ENCODE peak calls at places on chromosome 7, in nine cellular contexts. B, M, H, F, Q, C, I, P and J are unnamed samples. For H3K9me2 and H3K36me3, the result is how much of the 10 kb centered on the place peaks cover.

GRCh38 chr7:4868493-4868892 is 6.7 kb upstream of the PAPOLB start:
- DNase-seq in B (no peak), M (no peak), H (no peak), F (no peak), Q (no peak), C (no peak), I (no peak), P (no peak), J (no peak)

GRCh38 chr7:110130669-110131068 is 960.3 kb upstream of the LRRN3 start:
- DNase-seq in B (no peak), M (no peak), H (no peak), F (no peak), Q (peak), C (no peak), I (no peak), P (no peak), J (no peak)

GRCh38 chr7:112036071-112036470 is 170.1 kb downstream of the DOCK4 start:
- DNase-seq in B (no peak), M (peak), H (no peak), F (no peak), Q (no peak), C (no peak), I (no peak), P (no peak), J (no peak)

GRCh38 chr7:6178273-6179029 is 94.0 kb downstream of the CYTH3 start:
- DNase-seq in B (no peak), M (no peak), H (no peak), F (no peak), Q (no peak), C (no peak), I (no peak), P (no peak), J (no peak)

GRCh38 chr7:38630720-38631673 is at the start of gene AMPH:
- DNase-seq in B (peak), M (peak), H (no peak), F (peak), Q (peak), C (peak), I (no peak), P (no peak), J (no peak)

GRCh38 chr7:21146642-21147423 is 281.1 kb upstream of the SP4 start:
- DNase-seq in B (no peak), M (no peak), H (no peak), F (peak), Q (no peak), C (no peak), I (no peak), P (no peak), J (no peak)

GRCh38 chr7:48213226-48213625 is 42.0 kb downstream of the ABCA13 start:
- DNase-seq in B (no peak), M (no peak), H (no peak), F (no peak), Q (no peak), C (no peak), I (no peak), P (no peak), J (no peak)

GRCh38 chr7:154699421-154699820 is 303.5 kb downstream of the PAXIP1 start:
- DNase-seq in B (no peak), M (no peak), H (no peak), F (no peak), Q (no peak), C (no peak), I (no peak), P (no peak), J (no peak)

GRCh38 chr7:50479743-50480517 is 29.8 kb upstream of the FIGNL1 start:
- DNase-seq in B (no peak), M (no peak), H (no peak), F (no peak), Q (no peak), C (no peak), I (no peak), P (no peak), J (no peak)

GRCh38 chr7:87234949-87235348 is 15.4 kb upstream of the TMEM243 start:
- DNase-seq in B (no peak), M (peak), H (no peak), F (no peak), Q (no peak), C (no peak), I (no peak), P (no peak), J (no peak)

GRCh38 chr7:6443372-6443941 is 4.3 kb downstream of the DAGLB start:
- DNase-seq in B (peak), M (peak), H (peak), F (no peak), Q (no peak), C (no peak), I (peak), P (no peak), J (no peak)

GRCh38 chr7:77680266-77680665 is 16.0 kb upstream of the RSBN1L start:
- DNase-seq in B (no peak), M (no peak), H (no peak), F (no peak), Q (no peak), C (no peak), I (no peak), P (no peak), J (no peak)
- H3K9me2 ChIP-seq in B (under half), M (under half), H (under half), F (under half), Q (under half), C (under half), I (under half), P (under half), J (under half)

GRCh38 chr7:152761116-152761748 is 1.7 kb downstream of the ACTR3B start:
- DNase-seq in B (no peak), M (peak), H (no peak), F (no peak), Q (no peak), C (no peak), I (no peak), P (peak), J (no peak)
- H3K4me3 ChIP-seq in B (peak), M (peak), H (peak), F (peak), Q (peak), C (no peak), I (peak), P (peak), J (peak)

GRCh38 chr7:45917064-45917463 is 4.0 kb downstream of the IGFBP3 start:
- DNase-seq in B (no peak), M (no peak), H (no peak), F (no peak), Q (no peak), C (no peak), I (no peak), P (no peak), J (no peak)
- H3K36me3 ChIP-seq in B (under half), M (half or more), H (under half), F (under half), Q (half or more), C (under half), I (under half), P (under half), J (under half)

GRCh38 chr7:37112210-37112609 is 336.5 kb downstream of the ELMO1 start:
- DNase-seq in B (no peak), M (no peak), H (no peak), F (no peak), Q (no peak), C (no peak), I (no peak), P (no peak), J (no peak)
- H3K9me2 ChIP-seq in B (under half), M (under half), H (under half), F (under half), Q (under half), C (under half), I (under half), P (under half), J (under half)